ENCODE peak calls at places on chromosomes 4 and X, in six cellular contexts. U is PC-9, M is left ventricle myocardium inferior, V is choroid plexus epithelial cell, F is H9, B is body of pancreas. D is an unnamed sample.

GRCh38 chr4:95963456-95963855 is 123.6 kb downstream of the PDHA2 start:
- DNase-seq in U (no peak), M (no peak), V (no peak), F (no peak), B (no peak), D (no peak)

GRCh38 chr4:945274-946102 is 13.2 kb downstream of the TMEM175 start:
- DNase-seq in U (no peak), M (no peak), V (peak; percentile 28), F (peak; percentile 27), B (no peak), D (no peak)

GRCh38 chrX:20857746-20858145 is 516.5 kb upstream of the CNKSR2 start:
- DNase-seq in U (no peak), M (no peak), V (peak; percentile 2), F (no peak), B (no peak), D (no peak)

GRCh38 chrX:19613645-19614323 is 98.5 kb upstream of the MAP3K15 start:
- DNase-seq in U (no peak), M (peak; percentile 19), V (no peak), F (no peak), B (no peak), D (no peak)

GRCh38 chr4:104382961-104383360 is 111.7 kb downstream of the CXXC4 start:
- DNase-seq in U (no peak), M (no peak), V (no peak), F (no peak), B (no peak), D (no peak)

GRCh38 chr4:20678382-20678781 is 21.9 kb upstream of the PACRGL start:
- DNase-seq in U (no peak), M (no peak), V (no peak), F (no peak), B (no peak), D (no peak)

GRCh38 chrX:153381684-153382532 is 19.2 kb downstream of the PNMA6E start:
- DNase-seq in U (peak; percentile 9), M (no peak), V (peak; percentile 96), F (peak; percentile 31), B (peak; percentile 63), D (no peak)

GRCh38 chr4:6087669-6088068 is 69.4 kb upstream of the C4orf50 start:
- DNase-seq in U (peak; percentile 29), M (no peak), V (peak; percentile 26), F (peak; percentile 81), B (peak; percentile 40), D (peak; percentile 66)

GRCh38 chr4:128286474-128287158 is 997 bp downstream of the PGRMC2 start:
- DNase-seq in U (peak; percentile 21), M (no peak), V (peak; percentile 80), F (no peak), B (no peak), D (no peak)

GRCh38 chr4:153148796-153149195 is 55.4 kb upstream of the TRIM2 start:
- DNase-seq in U (no peak), M (no peak), V (no peak), F (no peak), B (no peak), D (no peak)

GRCh38 chr4:174532479-174532878 is 10.2 kb upstream of the HPGD start:
- DNase-seq in U (no peak), M (no peak), V (no peak), F (no peak), B (no peak), D (no peak)

GRCh38 chrX:95505721-95506120 is 1178.9 kb upstream of the DIAPH2 start:
- DNase-seq in U (no peak), M (no peak), V (no peak), F (peak; percentile 53), B (no peak), D (no peak)

GRCh38 chr4:152185786-152186540 is 349.9 kb downstream of the FBXW7 start:
- DNase-seq in U (no peak), M (no peak), V (peak; percentile 2), F (no peak), B (no peak), D (no peak)

GRCh38 chr4:61397174-61397573 is 197.0 kb downstream of the ADGRL3 start:
- DNase-seq in U (no peak), M (no peak), V (peak; percentile 26), F (no peak), B (no peak), D (no peak)

GRCh38 chr4:100317032-100317864 is 127.0 kb upstream of the DDIT4L start:
- DNase-seq in U (no peak), M (no peak), V (peak; percentile 38), F (no peak), B (no peak), D (no peak)

GRCh38 chr4:1177274-1178141 is 5.1 kb upstream of the SPON2 start:
- DNase-seq in U (peak; percentile 46), M (no peak), V (no peak), F (no peak), B (no peak), D (no peak)

GRCh38 chr4:75662626-75663025 is 10.6 kb downstream of the G3BP2 start:
- DNase-seq in U (no peak), M (no peak), V (no peak), F (no peak), B (no peak), D (no peak)

GRCh38 chr4:88130544-88131305 is 27.7 kb downstream of the ABCG2 start:
- DNase-seq in U (no peak), M (no peak), V (no peak), F (no peak), B (no peak), D (no peak)

GRCh38 chrX:13965531-13965930 is 64.2 kb downstream of the GEMIN8 start:
- DNase-seq in U (no peak), M (no peak), V (no peak), F (peak; percentile 27), B (no peak), D (no peak)

GRCh38 chrX:109409181-109409580 is 72.7 kb downstream of the GUCY2F start:
- DNase-seq in U (no peak), M (no peak), V (no peak), F (no peak), B (no peak), D (no peak)

GRCh38 chrX:9562851-9563250 is 98.0 kb downstream of the TBL1X start:
- DNase-seq in U (peak; percentile 60), M (no peak), V (peak; percentile 90), F (no peak), B (no peak), D (no peak)

GRCh38 chrX:153304988-153305736 is 16.4 kb downstream of the PNMA6F start:
- DNase-seq in U (no peak), M (no peak), V (no peak), F (no peak), B (no peak), D (no peak)

GRCh38 chr4:18111100-18111499 is 89.5 kb upstream of the LCORL start:
- DNase-seq in U (no peak), M (no peak), V (no peak), F (no peak), B (no peak), D (no peak)

GRCh38 chrX:130728208-130728607 is 174.8 kb downstream of the ENOX2 start:
- DNase-seq in U (peak; percentile 9), M (no peak), V (no peak), F (no peak), B (no peak), D (no peak)

GRCh38 chrX:154799554-154800348 is 5.5 kb downstream of the MPP1 start:
- DNase-seq in U (peak; percentile 31), M (no peak), V (peak; percentile 48), F (no peak), B (peak; percentile 71), D (no peak)

GRCh38 chrX:139094671-139095592 is 383.4 kb upstream of the FGF13 start:
- DNase-seq in U (no peak), M (no peak), V (no peak), F (no peak), B (no peak), D (no peak)

GRCh38 chrX:64975491-64975890 is 759 bp downstream of the ZC4H2 start:
- DNase-seq in U (no peak), M (peak; percentile 13), V (peak; percentile 5), F (peak; percentile 41), B (peak; percentile 22), D (peak; percentile 72)

GRCh38 chr4:66972087-66972486 is 573.2 kb downstream of the CENPC start:
- DNase-seq in U (no peak), M (no peak), V (peak; percentile 5), F (no peak), B (no peak), D (no peak)

GRCh38 chrX:105495376-105495775 is 274.9 kb upstream of the TEX13A start:
- DNase-seq in U (no peak), M (no peak), V (peak; percentile 16), F (no peak), B (no peak), D (no peak)
- TF ChIP-seq CTCF in U (no peak), M (no peak), V (no peak), F (no peak), B (no peak), D (no peak)

GRCh38 chrX:29941292-29941691 is 274.1 kb upstream of the MAGEB2 start:
- DNase-seq in U (no peak), M (no peak), V (peak; percentile 40), F (no peak), B (no peak), D (no peak)

GRCh38 chrX:29935455-29935854 is 279.9 kb upstream of the MAGEB2 start:
- DNase-seq in U (no peak), M (no peak), V (no peak), F (no peak), B (no peak), D (no peak)

GRCh38 chrX:29940750-29941149 is 274.6 kb upstream of the MAGEB2 start:
- DNase-seq in U (no peak), M (no peak), V (no peak), F (no peak), B (no peak), D (no peak)
- TF ChIP-seq CTCF in U (no peak), M (no peak), V (peak; percentile 13), F (peak; percentile 53), B (no peak), D (no peak)

DNA sequence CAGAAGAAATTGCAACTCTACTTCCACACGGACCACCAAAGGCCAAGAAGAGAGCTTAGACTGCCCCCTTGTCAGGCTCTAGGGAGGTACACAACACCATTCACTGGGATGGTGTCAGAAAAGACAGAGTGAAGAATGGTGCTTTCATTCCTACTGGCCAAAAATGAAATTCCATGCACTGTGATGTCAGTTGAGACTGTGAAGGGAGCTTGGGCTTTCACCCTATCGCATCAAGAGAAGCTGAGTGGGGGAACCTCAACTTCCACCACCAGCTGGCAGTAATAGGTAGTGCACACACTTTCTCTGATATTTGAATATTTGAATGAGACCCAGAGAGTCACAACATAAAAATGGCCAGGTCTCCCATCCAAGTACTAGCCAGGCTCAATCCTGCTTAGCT is 65.9 kb downstream of the ZNF711 start:
- DNase-seq in U (no peak), M (no peak), V (no peak), F (peak; percentile 26), B (no peak), D (no peak)
- TF ChIP-seq CTCF in U (no peak), M (no peak), V (peak; percentile 4), F (peak; percentile 41), B (no peak), D (peak; percentile 15)

DNA sequence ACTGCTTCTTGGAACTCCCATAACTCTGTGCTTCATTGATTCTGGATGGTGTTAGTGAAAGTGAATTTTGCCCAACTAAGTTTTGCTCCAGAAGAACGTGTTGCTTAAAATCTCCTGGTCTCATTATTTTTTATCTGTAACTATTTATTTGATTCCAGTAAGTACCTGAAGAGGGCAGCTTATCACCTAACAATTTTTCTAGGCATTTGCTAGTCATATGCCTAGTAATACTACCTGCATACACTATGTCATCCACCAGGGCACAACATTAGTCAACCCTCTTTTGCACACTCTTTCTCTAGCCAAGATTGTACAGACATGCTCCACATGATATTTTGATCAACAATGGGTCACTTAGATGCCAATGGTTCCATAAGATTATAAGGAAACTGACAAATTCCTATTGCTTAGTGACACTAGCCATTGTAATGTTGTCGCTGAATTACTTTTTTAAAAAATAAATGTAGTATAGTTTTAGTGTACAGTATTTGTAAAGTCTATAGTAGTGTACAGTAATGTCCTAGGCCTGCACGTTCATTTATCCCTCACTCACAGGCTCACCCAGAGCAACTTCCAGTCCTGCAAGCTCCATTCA is 499.9 kb upstream of the AADAT start:
- DNase-seq in U (no peak), M (no peak), V (peak; percentile 73), F (no peak), B (no peak), D (no peak)
- TF ChIP-seq CTCF in U (peak; percentile 45), M (no peak), V (peak; percentile 46), F (peak; percentile 59), B (peak; percentile 37), D (peak; percentile 67)

D was measured in glutamatergic neuron.